ENCODE peak calls at places on chromosome 15, in eight cellular contexts. P, L, D, S, C, Q, M and X are unnamed samples.

GRCh38 chr15:77702211-77702957 is 69.7 kb upstream of the LINGO1 start:
- DNase-seq in L (no peak), P (no peak), D (no peak), Q (no peak), S (no peak), C (peak; percentile 43), M (no peak), X (no peak)

GRCh38 chr15:71066983-71067382 is 48.3 kb upstream of the THSD4 start:
- DNase-seq in M (no peak), L (no peak), C (no peak), Q (peak; percentile 81), D (no peak), S (no peak), P (no peak), X (no peak)

GRCh38 chr15:98843844-98844243 is 163.7 kb downstream of the PGPEP1L start:
- DNase-seq in P (no peak), S (no peak), C (no peak), M (no peak), D (no peak), L (no peak), Q (no peak), X (no peak)

GRCh38 chr15:65042776-65043322 is 2.3 kb upstream of the SLC51B start:
- DNase-seq in M (no peak), S (no peak), C (no peak), Q (no peak), P (no peak), D (no peak), L (no peak), X (no peak)

GRCh38 chr15:49731187-49731828 is 110.5 kb downstream of the DTWD1 start:
- DNase-seq in M (no peak), P (no peak), D (no peak), S (no peak), L (no peak), Q (no peak), C (no peak), X (no peak)

GRCh38 chr15:51874751-51875644 is 45.5 kb downstream of the TMOD3 start:
- DNase-seq in S (no peak), Q (peak; percentile 97), C (peak; percentile 95), P (no peak), L (peak; percentile 87), D (no peak), M (no peak), X (no peak)

GRCh38 chr15:29233566-29233965 is 36.1 kb downstream of the NSMCE3 start:
- DNase-seq in D (no peak), L (no peak), C (no peak), S (no peak), P (no peak), M (no peak), Q (no peak), X (no peak)

GRCh38 chr15:56913670-56914069 is 4.8 kb upstream of the TCF12 start:
- DNase-seq in S (no peak), D (no peak), C (no peak), L (peak; percentile 71), Q (peak; percentile 68), P (no peak), M (no peak), X (no peak)

GRCh38 chr15:39040861-39041260 is 476.2 kb upstream of the RASGRP1 start:
- DNase-seq in Q (no peak), D (no peak), C (no peak), M (no peak), L (no peak), S (no peak), P (no peak), X (no peak)

GRCh38 chr15:89615135-89615534 is 39.9 kb downstream of the TICRR start:
- DNase-seq in Q (no peak), P (no peak), S (no peak), D (no peak), M (no peak), L (no peak), C (no peak), X (no peak)

GRCh38 chr15:63942486-63943365 is 103.6 kb downstream of the DAPK2 start:
- DNase-seq in C (no peak), Q (no peak), D (no peak), P (no peak), S (peak; percentile 54), L (no peak), M (peak; percentile 50), X (no peak)

GRCh38 chr15:25173241-25174028 is 218.6 kb downstream of the SNRPN start:
- DNase-seq in P (peak; percentile 29), M (no peak), S (no peak), C (no peak), Q (no peak), L (no peak), D (no peak), X (peak; percentile 18)

GRCh38 chr15:80739919-80740318 is 39.3 kb upstream of the CEMIP start:
- DNase-seq in P (no peak), M (no peak), L (no peak), Q (no peak), D (no peak), C (no peak), S (no peak), X (no peak)

GRCh38 chr15:84901540-84901939 is 17.1 kb downstream of the SLC28A1 start:
- DNase-seq in C (no peak), P (no peak), Q (no peak), D (no peak), S (no peak), M (no peak), L (no peak), X (no peak)

GRCh38 chr15:99677540-99678134 is 55.6 kb downstream of the LYSMD4 start:
- DNase-seq in S (no peak), Q (no peak), P (no peak), M (no peak), L (no peak), C (no peak), D (no peak), X (no peak)

GRCh38 chr15:39451121-39451698 is 129.7 kb upstream of the THBS1 start:
- DNase-seq in Q (no peak), L (no peak), P (no peak), D (no peak), M (no peak), S (no peak), C (no peak), X (no peak)

GRCh38 chr15:101411588-101411987 is 77.9 kb downstream of the PCSK6 start:
- DNase-seq in P (peak; percentile 27), Q (no peak), M (no peak), D (peak; percentile 4), S (no peak), L (no peak), C (no peak), X (no peak)

GRCh38 chr15:67049351-67050044 is 15.9 kb upstream of the SMAD3 start:
- DNase-seq in Q (peak; percentile 80), L (no peak), C (peak; percentile 91), D (no peak), P (no peak), M (no peak), S (no peak), X (no peak)

GRCh38 chr15:45918839-45919238 is 284.0 kb downstream of the SQOR start:
- DNase-seq in M (no peak), L (no peak), Q (no peak), S (no peak), P (no peak), D (peak; percentile 22), C (no peak), X (no peak)

GRCh38 chr15:37099321-37100108 is 834 bp downstream of the MEIS2 start:
- DNase-seq in Q (no peak), S (peak; percentile 53), M (peak; percentile 3), P (no peak), C (peak; percentile 82), D (no peak), L (peak; percentile 36), X (no peak)

GRCh38 chr15:81336568-81336967 is 12.6 kb upstream of the STARD5 start:
- DNase-seq in Q (peak; percentile 30), M (no peak), C (peak; percentile 14), S (no peak), D (no peak), L (peak; percentile 31), P (no peak), X (no peak)